ENCODE peak calls at places on chromosomes 11 and 22, in seven cellular contexts. G, U, E, D, K, A and P are unnamed samples.

GRCh38 chr11:121383726-121384125 is 68.4 kb upstream of the SORL1 start:
- DNase-seq in A (no peak), E (no peak), D (no peak), U (no peak), K (no peak), G (no peak), P (no peak)

GRCh38 chr11:61162092-61162935 is 1.1 kb upstream of the VPS37C start:
- DNase-seq in A (no peak), D (no peak), E (no peak), G (no peak), K (no peak), U (no peak), P (no peak)

GRCh38 chr11:40130427-40130826 is 1329.0 kb downstream of the LRRC4C start:
- DNase-seq in U (no peak), D (no peak), E (no peak), K (peak; percentile 47), A (no peak), G (no peak), P (no peak)

GRCh38 chr22:42291287-42291686 is 20.8 kb upstream of the TCF20 start:
- DNase-seq in D (peak; percentile 30), E (no peak), A (no peak), G (no peak), K (no peak), U (no peak), P (no peak)

GRCh38 chr11:104781719-104782376 is 116.4 kb downstream of the CASP12 start:
- DNase-seq in G (no peak), A (no peak), D (no peak), U (no peak), E (no peak), K (peak; percentile 39), P (no peak)

GRCh38 chr11:107249054-107249453 is 208.6 kb downstream of the CWF19L2 start:
- DNase-seq in G (no peak), A (no peak), U (no peak), K (no peak), D (no peak), E (no peak), P (no peak)

GRCh38 chr22:39469681-39470461 is 13.1 kb downstream of the MGAT3 start:
- DNase-seq in D (peak; percentile 53), U (no peak), G (no peak), A (peak; percentile 59), K (no peak), E (no peak), P (no peak)

GRCh38 chr11:73623651-73624050 is 22.7 kb upstream of the PLEKHB1 start:
- DNase-seq in D (no peak), G (no peak), K (no peak), U (no peak), E (no peak), A (no peak), P (no peak)

GRCh38 chr11:105027671-105028070 is 4.7 kb upstream of the CASP5 start:
- DNase-seq in D (no peak), E (no peak), U (no peak), K (no peak), G (no peak), A (no peak), P (no peak)

GRCh38 chr11:17772704-17773600 is 38.4 kb downstream of the KCNC1 start:
- DNase-seq in U (no peak), K (no peak), A (no peak), E (no peak), G (no peak), D (peak; percentile 43), P (no peak)

GRCh38 chr11:19821412-19821875 is 108.8 kb downstream of the NAV2 start:
- DNase-seq in E (no peak), A (no peak), U (no peak), K (no peak), D (no peak), G (no peak), P (no peak)

GRCh38 chr22:31692186-31692886 is 30.3 kb upstream of the PISD start:
- DNase-seq in E (no peak), K (no peak), U (no peak), D (no peak), G (no peak), A (no peak), P (no peak)

GRCh38 chr22:50015451-50016307 is 3.1 kb upstream of the IL17REL start:
- DNase-seq in A (no peak), G (no peak), E (no peak), U (no peak), K (peak; percentile 30), D (peak; percentile 71), P (no peak)

GRCh38 chr11:115679945-115680344 is 175.7 kb upstream of the CADM1 start:
- DNase-seq in A (no peak), D (no peak), K (no peak), E (no peak), G (no peak), U (no peak), P (no peak)

GRCh38 chr11:118657238-118657637 is 22.2 kb downstream of the TREH start:
- DNase-seq in D (no peak), U (no peak), G (no peak), K (no peak), A (no peak), E (no peak), P (no peak)

GRCh38 chr11:43830928-43831440 is 49.6 kb upstream of the ALKBH3 start:
- DNase-seq in A (no peak), E (no peak), G (peak; percentile 97), D (no peak), K (no peak), U (no peak), P (no peak)

GRCh38 chr11:3205261-3206127 is 13.1 kb downstream of the MRGPRG start:
- DNase-seq in U (peak; percentile 4), K (no peak), D (no peak), E (no peak), G (no peak), A (no peak), P (no peak)

GRCh38 chr11:64687204-64687603 is 35.8 kb downstream of the NRXN2 start:
- DNase-seq in A (no peak), D (peak; percentile 92), U (peak; percentile 55), G (no peak), E (peak; percentile 23), K (no peak), P (no peak)

GRCh38 chr11:10181811-10182210 is 112.2 kb downstream of the SBF2 start:
- DNase-seq in E (no peak), U (no peak), D (no peak), A (no peak), G (peak; percentile 17), K (no peak), P (no peak)

GRCh38 chr11:134654161-134654915 is 242.3 kb upstream of the B3GAT1 start:
- DNase-seq in U (no peak), K (peak; percentile 34), E (no peak), A (peak; percentile 10), G (no peak), D (no peak), P (no peak)

GRCh38 chr11:10604340-10604748 is 35.9 kb upstream of the LYVE1 start:
- DNase-seq in E (peak; percentile 53), G (no peak), K (no peak), A (peak; percentile 20), D (no peak), U (peak; percentile 62), P (peak; percentile 82)

GRCh38 chr11:2778630-2779498 is 79.1 kb upstream of the KCNQ1OT1 start:
- DNase-seq in U (peak; percentile 78), E (peak; percentile 42), D (peak; percentile 96), A (peak; percentile 85), K (peak; percentile 28), G (no peak), P (peak; percentile 88)

GRCh38 chr11:61309739-61310138 is 14.6 kb upstream of the VWCE start:
- DNase-seq in D (no peak), A (no peak), U (no peak), E (no peak), K (no peak), G (no peak), P (no peak)

GRCh38 chr11:75955443-75955842 is 140.4 kb downstream of the UVRAG start:
- DNase-seq in A (no peak), U (no peak), K (no peak), G (no peak), D (no peak), E (no peak), P (no peak)

GRCh38 chr22:27114186-27114585 is 456.8 kb downstream of the MIAT start:
- DNase-seq in U (no peak), K (no peak), D (no peak), A (no peak), E (no peak), G (no peak), P (no peak)

GRCh38 chr11:2995091-2995561 is 3.0 kb upstream of the NAP1L4 start:
- DNase-seq in U (no peak), D (no peak), A (no peak), K (no peak), E (no peak), G (no peak), P (no peak)

GRCh38 chr11:721913-722811 is 16.1 kb downstream of the EPS8L2 start:
- DNase-seq in U (no peak), G (no peak), A (peak; percentile 49), D (peak; percentile 80), K (peak; percentile 36), E (no peak), P (peak; percentile 92)

GRCh38 chr11:82305123-82305522 is 428.5 kb downstream of the FAM181B start:
- DNase-seq in E (no peak), D (no peak), U (no peak), A (no peak), K (no peak), G (no peak), P (no peak)

GRCh38 chr22:19631899-19632670 is 82.2 kb upstream of the SEPTIN5 start:
- DNase-seq in A (no peak), K (peak; percentile 79), E (no peak), D (no peak), G (no peak), U (no peak), P (no peak)

GRCh38 chr22:50186789-50187523 is 1.2 kb downstream of the TRABD start:
- DNase-seq in G (no peak), D (peak; percentile 84), U (no peak), K (no peak), E (no peak), A (peak; percentile 81), P (no peak)

GRCh38 chr22:22144858-22145257 is 99.7 kb upstream of the VPREB1 start:
- DNase-seq in U (no peak), A (no peak), E (no peak), K (no peak), D (no peak), G (no peak), P (no peak)
- TF ChIP-seq CTCF in U (no peak), A (no peak), E (no peak), K (peak; percentile 48), D (no peak), G (no peak), P (no peak)

GRCh38 chr22:40484906-40485660 is 114.7 kb downstream of the SGSM3 start:
- DNase-seq in E (no peak), K (no peak), G (no peak), A (no peak), U (no peak), D (no peak), P (no peak)
- H3K4me1 ChIP-seq in E (peaks cover 15% of the 10 kb centered on the region), K (no peaks in the 10 kb centered on the region), G (peaks cover 9% of the 10 kb centered on the region), A (no peaks in the 10 kb centered on the region), U (peaks cover 64% of the 10 kb centered on the region), D (no peaks in the 10 kb centered on the region), P (peaks cover 11% of the 10 kb centered on the region)

GRCh38 chr11:124108158-124108557 is 7.1 kb upstream of the VWA5A start:
- DNase-seq in A (no peak), G (no peak), U (no peak), E (no peak), K (peak; percentile 38), D (no peak), P (no peak)
- TF ChIP-seq CTCF in A (peak; percentile 16), G (peak; percentile 39), U (no peak), E (no peak), K (peak; percentile 61), D (no peak), P (no peak)

GRCh38 chr11:79007811-79008294 is 433.0 kb downstream of the TENM4 start:
- DNase-seq in D (no peak), K (no peak), G (no peak), U (no peak), A (no peak), E (no peak), P (no peak)
- H3K4me1 ChIP-seq in D (no peaks in the 10 kb centered on the region), K (no peaks in the 10 kb centered on the region), G (no peaks in the 10 kb centered on the region), U (no peaks in the 10 kb centered on the region), A (no peaks in the 10 kb centered on the region), E (no peaks in the 10 kb centered on the region), P (no peaks in the 10 kb centered on the region)